ENCODE peak calls at places on chromosomes 4 and X, in six cellular contexts. C is tibial artery, Q is HCT116, R is HL-60, A is tibial nerve, K is cardiac muscle cell. T is an unnamed sample.

GRCh38 chr4:3178351-3178750 is 70.6 kb upstream of the MSANTD1 start:
- DNase-seq in R (no peak), A (no peak), Q (no peak), C (no peak), K (no peak), T (no peak)

GRCh38 chr4:104138154-104138553 is 356.5 kb downstream of the CXXC4 start:
- DNase-seq in R (no peak), K (no peak), C (no peak), A (no peak), Q (no peak), T (no peak)

GRCh38 chr4:112245383-112245782 is 13.8 kb downstream of the AP1AR start:
- DNase-seq in Q (no peak), R (no peak), C (no peak), K (peak; percentile 35), A (no peak), T (no peak)

GRCh38 chrX:147978931-147979330 is 2.2 kb upstream of the FMR1NB start:
- DNase-seq in A (no peak), C (no peak), Q (no peak), K (no peak), R (no peak), T (no peak)

GRCh38 chr4:119211856-119212250 is 660 bp upstream of the USP53 start:
- DNase-seq in K (no peak), A (no peak), R (no peak), Q (no peak), C (no peak), T (no peak)

GRCh38 chr4:23887173-23887572 is 2.7 kb downstream of the PPARGC1A start:
- DNase-seq in A (no peak), Q (no peak), R (no peak), K (no peak), C (no peak), T (no peak)

GRCh38 chrX:131728295-131729145 is 184.6 kb downstream of the OR13H1 start:
- DNase-seq in C (no peak), Q (no peak), A (no peak), R (no peak), K (no peak), T (no peak)

GRCh38 chrX:45623266-45623665 is 422.6 kb upstream of the DIPK2B start:
- DNase-seq in Q (no peak), K (peak; percentile 79), R (no peak), A (no peak), C (no peak), T (no peak)

GRCh38 chr4:155809835-155810234 is 51.0 kb downstream of the GUCY1B1 start:
- DNase-seq in A (no peak), K (peak; percentile 92), Q (peak; percentile 85), C (no peak), R (peak; percentile 25), T (no peak)

GRCh38 chr4:20944961-20945360 is 244.7 kb downstream of the PACRGL start:
- DNase-seq in R (no peak), A (no peak), C (no peak), Q (no peak), K (no peak), T (no peak)

GRCh38 chr4:101439926-101440325 is 92.6 kb upstream of the PPP3CA start:
- DNase-seq in K (no peak), R (no peak), C (no peak), A (no peak), Q (no peak), T (no peak)

GRCh38 chrX:5852941-5853340 is 375.7 kb downstream of the NLGN4X start:
- DNase-seq in A (no peak), Q (no peak), K (no peak), R (no peak), C (no peak), T (no peak)

GRCh38 chr4:7703669-7704068 is 236.0 kb downstream of the AFAP1 start:
- DNase-seq in C (no peak), K (no peak), R (no peak), A (no peak), Q (no peak), T (no peak)

GRCh38 chr4:15781427-15782095 is 3.4 kb downstream of the CD38 start:
- DNase-seq in Q (no peak), R (no peak), A (no peak), C (no peak), K (peak; percentile 65), T (no peak)

GRCh38 chr4:187547281-187547680 is 448.3 kb upstream of the ZFP42 start:
- DNase-seq in K (no peak), Q (no peak), R (no peak), C (no peak), A (no peak), T (no peak)

GRCh38 chr4:110163327-110164070 is 34.9 kb downstream of the ELOVL6 start:
- DNase-seq in R (no peak), C (no peak), Q (peak; percentile 61), A (no peak), K (peak; percentile 67), T (no peak)

GRCh38 chr4:167088115-167088514 is 146.2 kb downstream of the SPOCK3 start:
- DNase-seq in C (no peak), R (no peak), K (no peak), A (no peak), Q (no peak), T (no peak)

GRCh38 chr4:4853921-4854648 is 5.4 kb upstream of the MSX1 start:
- DNase-seq in C (peak; percentile 33), R (no peak), A (no peak), Q (no peak), K (no peak), T (no peak)

GRCh38 chr4:4851081-4851480 is 8.4 kb upstream of the MSX1 start:
- DNase-seq in K (no peak), C (peak; percentile 48), R (no peak), Q (no peak), A (no peak), T (no peak)

GRCh38 chr4:4853371-4853823 is 6.1 kb upstream of the MSX1 start:
- DNase-seq in Q (no peak), R (no peak), K (no peak), C (peak; percentile 62), A (no peak), T (no peak)

GRCh38 chr4:4852591-4853362 is 6.7 kb upstream of the MSX1 start:
- DNase-seq in A (no peak), K (peak; percentile 69), R (no peak), C (peak; percentile 76), Q (no peak), T (peak; percentile 36)

GRCh38 chr4:4851906-4852305 is 7.6 kb upstream of the MSX1 start:
- DNase-seq in A (no peak), K (no peak), C (peak; percentile 56), R (no peak), Q (no peak), T (no peak)
- H3K4me3 ChIP-seq in A (no peak overlapping the region), K (no peak overlapping the region), C (no peak overlapping the region), R (no peak overlapping the region), Q (no peak overlapping the region), T (no peak overlapping the region)

DNA sequence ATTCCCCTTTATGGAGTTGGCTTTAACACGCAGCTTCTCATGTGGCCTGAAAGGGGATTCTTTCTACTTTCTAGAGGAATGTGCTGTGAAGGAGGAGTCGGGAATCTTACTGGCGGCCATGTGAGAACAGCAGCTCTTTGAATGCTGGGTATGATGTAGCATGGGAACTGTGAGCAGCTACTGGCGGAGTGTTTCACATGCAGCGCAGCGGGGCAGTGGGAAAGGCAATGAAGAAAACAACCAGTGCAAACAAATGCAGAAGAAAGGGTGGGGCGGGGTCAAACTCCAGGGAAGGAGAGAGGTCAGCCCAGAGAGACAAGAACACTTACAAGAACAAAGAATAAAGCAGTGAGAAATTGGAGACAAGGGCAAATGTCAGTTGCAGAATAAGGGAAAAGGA is 363.8 kb upstream of the FTHL17 start:
- DNase-seq in K (peak; percentile 46), C (no peak), R (no peak), Q (no peak), A (no peak), T (no peak)
- H3K27ac ChIP-seq in K (no peak overlapping the region), C (no peak overlapping the region), R (no peak overlapping the region), Q (no peak overlapping the region), A (no peak overlapping the region), T (no peak overlapping the region)

DNA sequence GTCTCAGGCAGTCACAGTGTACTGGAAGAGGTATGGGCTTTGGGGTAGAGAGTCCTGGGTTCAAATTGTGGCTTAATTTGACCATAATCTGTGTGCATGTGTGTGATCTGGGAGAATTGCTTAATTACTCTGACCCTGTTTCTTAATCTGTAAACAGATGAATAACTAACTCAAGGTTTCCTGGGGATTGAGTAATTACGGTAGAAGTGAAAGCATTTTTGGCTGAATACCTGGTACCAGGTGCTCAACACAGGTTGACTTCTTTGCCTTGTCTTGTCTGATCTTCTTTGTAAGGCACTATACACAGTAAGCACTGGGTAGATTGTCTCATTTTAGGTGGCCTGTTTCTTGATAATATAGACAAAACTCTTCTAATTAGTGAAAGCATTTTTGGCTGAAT is 180.9 kb downstream of the SPRY1 start:
- DNase-seq in R (no peak), C (no peak), K (no peak), A (no peak), Q (no peak), T (no peak)
- H3K4me3 ChIP-seq in R (no peak overlapping the region), C (no peak overlapping the region), K (no peak overlapping the region), A (no peak overlapping the region), Q (no peak overlapping the region), T (no peak overlapping the region)

DNA sequence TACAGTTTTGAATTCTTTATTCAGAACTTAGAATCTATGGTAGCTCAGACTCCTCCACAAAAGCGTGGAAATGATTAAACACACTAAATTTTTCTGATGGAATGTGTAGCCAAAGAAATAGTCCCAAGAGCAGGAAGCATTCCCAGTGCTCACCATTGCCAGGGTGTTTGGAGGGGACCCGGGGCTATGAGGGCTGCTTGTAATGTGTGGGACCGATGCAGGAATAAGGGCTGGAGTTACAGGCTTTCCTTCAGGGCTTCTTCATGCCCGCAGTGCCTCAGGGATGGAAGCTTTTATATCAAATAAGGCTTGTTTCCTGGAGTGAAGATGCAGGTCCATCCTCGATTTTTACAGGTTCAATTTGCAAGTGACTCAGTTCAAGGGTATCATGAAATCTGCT is 25.8 kb downstream of the WWC2 start:
- DNase-seq in C (no peak), R (no peak), Q (no peak), K (no peak), A (no peak), T (no peak)
- H3K27ac ChIP-seq in C (no peak overlapping the region), R (no peak overlapping the region), Q (no peak overlapping the region), K (no peak overlapping the region), A (no peak overlapping the region), T (peak overlapping the region; percentile 0)

DNA sequence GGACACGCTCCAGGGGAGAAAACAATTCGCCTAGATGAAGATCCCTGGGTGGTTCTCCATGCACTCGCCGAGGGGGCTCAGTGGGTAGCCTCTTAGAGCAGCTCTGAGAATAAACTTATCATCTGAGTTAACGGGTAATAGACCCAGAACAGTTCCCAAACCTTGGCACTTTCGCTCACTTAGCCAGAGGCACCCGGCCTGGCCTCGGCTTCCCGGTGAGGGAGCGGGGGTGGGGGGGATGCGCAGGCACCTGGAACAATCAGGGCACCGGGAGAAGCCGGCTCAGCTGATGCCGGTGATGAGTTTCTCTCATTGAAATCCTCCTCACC is 405 bp upstream of the ZAR1 start:
- DNase-seq in C (no peak), R (no peak), K (no peak), A (no peak), Q (no peak), T (no peak)
- H3K4me3 ChIP-seq in C (peak overlapping the region; percentile 45), R (no peak overlapping the region), K (peak overlapping the region; percentile 23), A (peak overlapping the region; percentile 28), Q (no peak overlapping the region), T (peak overlapping the region; percentile 65)